ENCODE peak calls at places on chromosomes 5 and 9, in five cellular contexts. X is GM23248, G is MM.1S, L is IMR-90, C is astrocyte. W is an unnamed sample.

GRCh38 chr9:2036844-2037243 is 21.7 kb downstream of the SMARCA2 start:
- DNase-seq in C (no peak), L (no peak), G (no peak), X (no peak), W (no peak)

GRCh38 chr5:81749562-81750307 is 1.2 kb downstream of the SSBP2 start:
- DNase-seq in L (peak; percentile 17), C (no peak), G (peak; percentile 71), X (peak; percentile 63), W (peak; percentile 55)

GRCh38 chr5:81830602-81831001 is 79.7 kb upstream of the SSBP2 start:
- DNase-seq in G (no peak), L (no peak), X (no peak), C (no peak), W (no peak)

GRCh38 chr5:41748631-41749030 is 121.6 kb downstream of the OXCT1 start:
- DNase-seq in G (no peak), X (peak; percentile 14), C (peak; percentile 78), L (peak; percentile 50), W (no peak)

GRCh38 chr9:80954521-80954920 is 734.8 kb downstream of the TLE1 start:
- DNase-seq in C (no peak), L (peak; percentile 25), G (no peak), X (no peak), W (no peak)

GRCh38 chr9:73515216-73515615 is 363.6 kb downstream of the ANXA1 start:
- DNase-seq in X (no peak), C (no peak), L (no peak), G (no peak), W (peak; percentile 5)

GRCh38 chr5:78995521-78995920 is 10.4 kb upstream of the ARSB start:
- DNase-seq in X (no peak), G (no peak), C (no peak), L (no peak), W (no peak)

GRCh38 chr5:82058710-82059109 is 86.9 kb downstream of the ATG10 start:
- DNase-seq in C (peak; percentile 46), L (peak; percentile 18), G (no peak), X (peak; percentile 1), W (no peak)

GRCh38 chr9:84817011-84817410 is 147.5 kb downstream of the NTRK2 start:
- DNase-seq in X (no peak), C (no peak), L (no peak), G (no peak), W (no peak)

GRCh38 chr9:93096131-93096802 is at the start of gene CARD19:
- DNase-seq in L (peak; percentile 12), C (peak; percentile 25), X (peak; percentile 73), G (peak; percentile 48), W (peak; percentile 73)

GRCh38 chr5:154058055-154059038 is 19.6 kb downstream of the MFAP3 start:
- DNase-seq in L (peak; percentile 31), X (no peak), C (peak; percentile 69), G (peak; percentile 95), W (no peak)

GRCh38 chr9:137382728-137383452 is 40.1 kb downstream of the EXD3 start:
- DNase-seq in G (no peak), C (no peak), L (no peak), X (no peak), W (no peak)

GRCh38 chr5:17118631-17119030 is 98.8 kb upstream of the BASP1 start:
- DNase-seq in X (peak; percentile 97), G (no peak), L (peak; percentile 99), C (peak; percentile 94), W (peak; percentile 69)

GRCh38 chr9:105067895-105068580 is 140.1 kb upstream of the ABCA1 start:
- DNase-seq in X (peak; percentile 68), L (peak; percentile 76), C (peak; percentile 87), G (no peak), W (no peak)

GRCh38 chr9:86469476-86470087 is 115.4 kb upstream of the TUT7 start:
- DNase-seq in C (peak; percentile 9), G (no peak), L (no peak), X (no peak), W (no peak)

GRCh38 chr5:141635646-141636045 is 1.0 kb downstream of the HDAC3 start:
- DNase-seq in C (no peak), L (no peak), X (no peak), G (no peak), W (no peak)

GRCh38 chr9:4508907-4509589 is 18.8 kb downstream of the SLC1A1 start:
- DNase-seq in L (peak; percentile 72), C (peak; percentile 76), G (no peak), X (peak; percentile 96), W (no peak)

GRCh38 chr5:143066556-143067281 is 296.5 kb downstream of the ARHGAP26 start:
- DNase-seq in X (peak; percentile 61), C (no peak), G (peak; percentile 27), L (no peak), W (no peak)

GRCh38 chr5:180908998-180909731 is 10.2 kb downstream of the BTNL8 start:
- DNase-seq in G (no peak), L (no peak), X (no peak), C (no peak), W (no peak)

GRCh38 chr9:121840838-121841760 is 189.7 kb downstream of the DAB2IP start:
- DNase-seq in L (no peak), G (no peak), C (no peak), X (no peak), W (no peak)

GRCh38 chr5:28958581-28958980 is 1920.2 kb upstream of the CDH9 start:
- DNase-seq in X (no peak), C (no peak), L (no peak), G (no peak), W (no peak)

GRCh38 chr5:108974594-108974993 is 226.9 kb downstream of the FER start:
- DNase-seq in G (no peak), C (no peak), L (no peak), X (no peak), W (no peak)

GRCh38 chr5:80568251-80568650 is 1.8 kb downstream of the ANKRD34B start:
- DNase-seq in G (no peak), C (no peak), L (no peak), X (no peak), W (no peak)

GRCh38 chr5:80573062-80573461 is 3.0 kb upstream of the ANKRD34B start:
- DNase-seq in L (no peak), C (no peak), X (no peak), G (no peak), W (no peak)

GRCh38 chr5:80569086-80569960 is 757 bp downstream of the ANKRD34B start:
- DNase-seq in X (no peak), L (no peak), G (no peak), C (no peak), W (no peak)

GRCh38 chr5:80566711-80567259 is 3.3 kb downstream of the ANKRD34B start:
- DNase-seq in C (no peak), L (no peak), G (no peak), X (no peak), W (no peak)

DNA sequence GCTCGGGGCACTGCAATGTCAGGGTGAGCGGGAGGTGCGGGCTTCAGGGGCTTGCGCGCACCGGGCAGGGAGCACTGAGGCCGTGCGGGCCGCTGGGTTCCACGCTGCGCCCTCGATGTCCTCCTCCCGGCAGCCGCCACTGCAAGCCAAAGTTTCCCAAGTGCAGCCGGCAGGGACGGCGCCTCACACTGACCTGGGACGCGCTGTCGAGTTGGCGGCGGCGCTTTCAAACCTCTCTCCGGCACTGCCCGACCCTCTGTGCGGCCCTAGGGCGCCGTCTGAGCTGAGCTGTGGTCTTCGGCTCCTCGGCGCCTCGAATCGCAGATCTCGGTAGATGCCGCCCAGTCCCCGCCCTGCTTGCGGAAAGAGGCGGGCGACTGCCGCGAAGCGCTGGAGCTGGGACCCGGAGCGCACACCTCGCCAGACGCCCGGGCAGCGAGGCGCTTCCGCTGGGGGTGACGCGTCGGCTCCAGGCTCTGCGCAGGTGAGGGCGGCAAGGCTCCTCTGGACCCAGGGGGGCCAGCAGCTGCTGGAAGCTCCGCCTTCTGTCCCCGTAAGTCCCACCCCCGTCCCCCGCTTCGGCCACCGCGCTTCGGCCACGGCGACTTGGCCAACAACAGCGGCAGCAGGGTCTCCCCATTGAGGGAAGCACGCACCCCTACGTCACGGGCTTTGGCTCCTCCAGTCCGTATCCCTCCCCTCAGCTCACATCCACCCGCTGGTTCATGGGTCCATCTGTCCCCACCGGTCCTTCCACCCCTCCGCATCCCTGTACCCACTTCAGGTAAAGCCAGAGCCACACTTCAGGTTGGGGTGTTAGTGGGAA is at the start of gene ANKRD34B:
- DNase-seq in C (no peak), L (no peak), G (peak; percentile 50), X (peak; percentile 26), W (peak; percentile 34)
- H3K4me3 ChIP-seq in C (peak within 1 kb of the TSS; percentile 33), L (peak within 1 kb of the TSS; percentile 19), G (peak within 1 kb of the TSS; percentile 63), X (peak within 1 kb of the TSS; percentile 41), W (peak within 1 kb of the TSS; percentile 39)

DNA sequence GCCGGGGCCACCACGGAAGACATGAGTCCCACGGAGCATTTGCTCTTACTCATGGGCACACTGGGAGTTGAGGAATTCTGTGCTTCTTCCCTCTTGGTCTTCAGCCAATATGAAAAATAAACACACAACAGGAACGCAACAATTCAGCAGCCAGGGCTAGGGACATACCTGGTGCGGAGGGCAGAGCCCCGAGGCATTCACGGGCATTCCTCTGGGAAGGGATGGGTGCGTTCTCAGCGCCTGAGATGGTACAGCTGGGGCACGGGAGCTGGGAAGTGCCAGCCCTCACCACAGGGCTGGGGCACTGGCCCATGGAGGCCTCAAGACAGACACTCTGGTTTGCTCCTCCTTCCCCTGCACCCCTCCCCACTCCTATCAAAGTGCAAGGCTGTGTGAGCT is 2.1 kb downstream of the SLC6A3 start:
- DNase-seq in X (no peak), G (no peak), C (no peak), L (no peak), W (no peak)
- H3K27me3 ChIP-seq in X (peaks cover 44% of the 10 kb centered on the region), G (peaks cover 52% of the 10 kb centered on the region), C (peaks cover 38% of the 10 kb centered on the region), L (peaks cover 61% of the 10 kb centered on the region), W (peaks cover 65% of the 10 kb centered on the region)

DNA sequence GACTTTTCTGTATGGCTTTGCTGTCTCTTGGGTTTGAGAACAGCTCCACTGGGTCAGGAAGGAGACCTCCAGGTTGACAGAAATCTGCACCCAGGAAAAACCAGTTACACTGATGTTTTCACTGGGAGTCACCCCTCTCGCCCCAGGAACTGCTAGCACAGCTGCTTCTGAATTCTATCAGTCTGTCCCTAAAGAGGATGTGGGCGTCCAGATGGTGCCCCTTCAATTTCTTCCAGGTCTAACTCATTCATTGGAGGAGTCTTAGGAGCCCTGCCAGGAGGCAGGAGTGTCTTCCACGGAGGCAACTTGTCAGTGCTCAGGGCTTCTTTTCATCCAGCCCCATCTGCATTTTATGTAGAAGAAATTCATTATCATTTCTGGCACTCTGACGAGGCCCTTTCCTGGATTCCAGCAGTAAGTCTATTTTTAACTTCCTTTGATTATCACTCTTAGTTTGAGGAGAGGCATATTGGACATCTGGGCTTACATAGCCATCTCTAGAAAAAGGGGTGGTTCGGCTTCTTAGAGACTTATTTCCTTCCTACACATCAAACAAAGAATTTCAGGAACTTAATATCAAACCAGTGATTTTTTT is 148.9 kb downstream of the IRX2 start:
- DNase-seq in C (peak; percentile 51), X (no peak), L (no peak), G (no peak), W (no peak)
- H2AFZ ChIP-seq in C (no peak overlapping the region), X (no peak overlapping the region), L (no peak overlapping the region), G (no peak overlapping the region), W (no peak overlapping the region)

DNA sequence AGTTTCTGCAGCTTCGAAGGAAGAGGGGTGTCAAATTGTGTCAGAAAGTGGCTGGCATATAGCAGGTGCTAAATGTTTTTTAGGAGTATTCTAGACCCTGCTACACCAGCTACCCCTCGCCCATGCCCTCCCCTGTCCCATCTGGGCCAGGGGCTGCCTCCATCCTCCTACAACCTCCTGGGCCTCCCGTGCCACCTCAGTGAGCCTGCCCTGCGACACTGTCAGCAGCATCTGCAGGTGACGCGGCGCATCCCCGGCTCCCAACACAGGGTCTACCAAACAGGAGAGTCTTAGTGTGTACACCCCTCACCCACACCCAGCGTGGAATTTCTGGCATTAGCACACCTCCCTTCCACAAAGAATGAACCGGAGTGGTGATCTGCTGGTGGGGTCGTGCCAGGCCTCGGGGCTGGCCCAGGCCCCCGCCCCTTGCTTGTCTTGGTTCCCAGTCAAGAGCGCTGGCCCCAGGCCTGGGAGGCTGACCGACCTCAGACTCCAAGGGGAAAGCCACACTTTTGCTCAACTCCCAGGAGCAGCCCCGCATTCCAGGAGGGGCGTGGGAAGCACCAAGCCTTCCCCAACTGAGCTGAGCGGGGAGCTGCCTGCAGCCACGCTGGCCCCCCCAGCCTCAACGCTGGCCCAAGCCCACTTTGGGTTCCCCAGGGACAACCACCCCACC is 55.2 kb downstream of the NEURL1B start:
- DNase-seq in L (no peak), X (no peak), C (no peak), G (no peak), W (no peak)
- H3K4me3 ChIP-seq in L (no peak overlapping the region), X (no peak overlapping the region), C (no peak overlapping the region), G (no peak overlapping the region), W (no peak overlapping the region)

W was measured in hepatocyte.